ENCODE peak calls at places on chromosomes 3 and 15, in five cellular contexts. One of them, this sample, is unnamed.

GRCh38 chr3:126747768-126748167 is 43.7 kb downstream of the CHCHD6 start:
- DNase-seq in neural progenitor cell: no peak
- DNase-seq in H1: no peak
- DNase-seq in thoracic aorta: no peak
- DNase-seq in cardiac muscle cell: peak
- DNase-seq in this sample: no peak

GRCh38 chr15:41921167-41921566 is 27.3 kb upstream of the SPTBN5 start:
- DNase-seq in neural progenitor cell: no peak
- DNase-seq in thoracic aorta: no peak
- DNase-seq in H1: no peak
- DNase-seq in cardiac muscle cell: peak
- DNase-seq in this sample: no peak

GRCh38 chr3:155070316-155070715 is 9.8 kb upstream of the MME start:
- DNase-seq in H1: no peak
- DNase-seq in neural progenitor cell: no peak
- DNase-seq in thoracic aorta: no peak
- DNase-seq in cardiac muscle cell: no peak
- DNase-seq in this sample: no peak

GRCh38 chr15:74173545-74174215 is at the start of gene ISLR:
- DNase-seq in cardiac muscle cell: no peak
- DNase-seq in thoracic aorta: no peak
- DNase-seq in H1: no peak
- DNase-seq in neural progenitor cell: no peak
- DNase-seq in this sample: no peak

GRCh38 chr3:65412591-65412990 is 626.1 kb downstream of the MAGI1 start:
- DNase-seq in neural progenitor cell: peak
- DNase-seq in thoracic aorta: no peak
- DNase-seq in H1: no peak
- DNase-seq in cardiac muscle cell: peak
- DNase-seq in this sample: no peak

GRCh38 chr3:44428910-44429309 is 48.6 kb downstream of the ZNF445 start:
- DNase-seq in cardiac muscle cell: no peak
- DNase-seq in neural progenitor cell: no peak
- DNase-seq in thoracic aorta: no peak
- DNase-seq in H1: no peak
- DNase-seq in this sample: no peak

GRCh38 chr3:127697531-127698240 is 24.9 kb downstream of the ABTB1 start:
- DNase-seq in cardiac muscle cell: peak
- DNase-seq in H1: no peak
- DNase-seq in neural progenitor cell: peak
- DNase-seq in thoracic aorta: peak
- DNase-seq in this sample: no peak

GRCh38 chr15:57553526-57553925 is 38.2 kb upstream of the MYZAP start:
- DNase-seq in H1: no peak
- DNase-seq in neural progenitor cell: peak
- DNase-seq in thoracic aorta: no peak
- DNase-seq in cardiac muscle cell: no peak
- DNase-seq in this sample: no peak

GRCh38 chr15:40793216-40793989 is 13.5 kb upstream of the ZFYVE19 start:
- DNase-seq in thoracic aorta: no peak
- DNase-seq in neural progenitor cell: no peak
- DNase-seq in cardiac muscle cell: no peak
- DNase-seq in H1: no peak
- DNase-seq in this sample: no peak

GRCh38 chr15:90315276-90315982 is 36.7 kb upstream of the ZNF774 start:
- DNase-seq in cardiac muscle cell: no peak
- DNase-seq in H1: no peak
- DNase-seq in neural progenitor cell: no peak
- DNase-seq in thoracic aorta: peak
- DNase-seq in this sample: no peak

GRCh38 chr3:98798820-98799219 is 35.7 kb downstream of the ST3GAL6 start:
- DNase-seq in cardiac muscle cell: no peak
- DNase-seq in thoracic aorta: no peak
- DNase-seq in H1: no peak
- DNase-seq in neural progenitor cell: no peak
- DNase-seq in this sample: no peak

GRCh38 chr3:189355481-189356201 is 183.9 kb downstream of the TPRG1 start:
- DNase-seq in neural progenitor cell: peak
- DNase-seq in thoracic aorta: no peak
- DNase-seq in H1: no peak
- DNase-seq in cardiac muscle cell: no peak
- DNase-seq in this sample: no peak

GRCh38 chr3:76065975-76066374 is 280.6 kb upstream of the ZNF717 start:
- DNase-seq in thoracic aorta: no peak
- DNase-seq in cardiac muscle cell: no peak
- DNase-seq in neural progenitor cell: no peak
- DNase-seq in H1: no peak
- DNase-seq in this sample: no peak

GRCh38 chr15:59960318-59960717 is 43.8 kb upstream of the FOXB1 start:
- DNase-seq in thoracic aorta: no peak
- DNase-seq in neural progenitor cell: no peak
- DNase-seq in H1: no peak
- DNase-seq in cardiac muscle cell: no peak
- DNase-seq in this sample: no peak

GRCh38 chr15:96076350-96076749 is 254.2 kb upstream of the NR2F2 start:
- DNase-seq in cardiac muscle cell: no peak
- DNase-seq in neural progenitor cell: no peak
- DNase-seq in H1: no peak
- DNase-seq in thoracic aorta: no peak
- DNase-seq in this sample: no peak

GRCh38 chr3:111068574-111068973 is 3.0 kb upstream of the NECTIN3 start:
- DNase-seq in H1: no peak
- DNase-seq in thoracic aorta: no peak
- DNase-seq in cardiac muscle cell: no peak
- DNase-seq in neural progenitor cell: peak
- DNase-seq in this sample: no peak

GRCh38 chr3:58804914-58805313 is 138.3 kb upstream of the FAM3D start:
- DNase-seq in H1: no peak
- DNase-seq in neural progenitor cell: no peak
- DNase-seq in thoracic aorta: no peak
- DNase-seq in cardiac muscle cell: no peak
- DNase-seq in this sample: no peak

GRCh38 chr3:123424321-123424998 is 24.4 kb downstream of the ADCY5 start:
- DNase-seq in neural progenitor cell: no peak
- DNase-seq in H1: no peak
- DNase-seq in thoracic aorta: no peak
- DNase-seq in cardiac muscle cell: no peak
- DNase-seq in this sample: no peak

GRCh38 chr3:78861156-78861555 is 906.6 kb downstream of the ROBO1 start:
- DNase-seq in neural progenitor cell: no peak
- DNase-seq in H1: no peak
- DNase-seq in cardiac muscle cell: no peak
- DNase-seq in thoracic aorta: no peak
- DNase-seq in this sample: no peak

GRCh38 chr15:85587707-85588441 is 206.9 kb downstream of the KLHL25 start:
- DNase-seq in H1: no peak
- DNase-seq in cardiac muscle cell: no peak
- DNase-seq in neural progenitor cell: no peak
- DNase-seq in thoracic aorta: no peak
- DNase-seq in this sample: no peak

GRCh38 chr3:77186728-77187127 is 146.8 kb downstream of the ROBO2 start:
- DNase-seq in neural progenitor cell: no peak
- DNase-seq in thoracic aorta: no peak
- DNase-seq in H1: no peak
- DNase-seq in cardiac muscle cell: no peak
- DNase-seq in this sample: no peak

GRCh38 chr3:110932515-110933095 is 139.0 kb upstream of the NECTIN3 start:
- DNase-seq in H1: no peak
- DNase-seq in thoracic aorta: no peak
- DNase-seq in neural progenitor cell: no peak
- DNase-seq in cardiac muscle cell: no peak
- DNase-seq in this sample: no peak

GRCh38 chr3:111519193-111519592 is 22.8 kb upstream of the CD96 start:
- DNase-seq in cardiac muscle cell: no peak
- DNase-seq in thoracic aorta: no peak
- DNase-seq in neural progenitor cell: peak
- DNase-seq in H1: no peak
- DNase-seq in this sample: no peak

GRCh38 chr3:29513236-29513635 is 232.4 kb downstream of the RBMS3 start:
- DNase-seq in neural progenitor cell: no peak
- DNase-seq in thoracic aorta: no peak
- DNase-seq in cardiac muscle cell: no peak
- DNase-seq in H1: no peak
- DNase-seq in this sample: no peak

GRCh38 chr15:73996939-73997338 is 2.4 kb downstream of the PML start:
- DNase-seq in thoracic aorta: no peak
- DNase-seq in cardiac muscle cell: no peak
- DNase-seq in H1: no peak
- DNase-seq in neural progenitor cell: no peak
- DNase-seq in this sample: no peak

GRCh38 chr3:175338775-175339535 is 479.8 kb downstream of the NAALADL2 start:
- DNase-seq in thoracic aorta: peak
- DNase-seq in cardiac muscle cell: no peak
- DNase-seq in H1: no peak
- DNase-seq in neural progenitor cell: peak
- DNase-seq in this sample: no peak

GRCh38 chr3:127820221-127820870 is 2.0 kb downstream of the MGLL start:
- DNase-seq in cardiac muscle cell: no peak
- DNase-seq in H1: no peak
- DNase-seq in thoracic aorta: no peak
- DNase-seq in neural progenitor cell: no peak
- DNase-seq in this sample: no peak

GRCh38 chr3:55559651-55560423 is 72.7 kb upstream of the WNT5A start:
- DNase-seq in H1: no peak
- DNase-seq in neural progenitor cell: no peak
- DNase-seq in thoracic aorta: no peak
- DNase-seq in cardiac muscle cell: no peak
- DNase-seq in this sample: no peak

GRCh38 chr15:70023769-70024491 is 73.8 kb downstream of the TLE3 start:
- DNase-seq in cardiac muscle cell: peak
- DNase-seq in neural progenitor cell: no peak
- DNase-seq in thoracic aorta: peak
- DNase-seq in H1: no peak
- DNase-seq in this sample: no peak

GRCh38 chr3:15108082-15108545 is 9.2 kb upstream of the RBSN start:
- DNase-seq in thoracic aorta: no peak
- DNase-seq in H1: peak
- DNase-seq in neural progenitor cell: peak
- DNase-seq in cardiac muscle cell: peak
- DNase-seq in this sample: peak

GRCh38 chr3:9088431-9089353 is 125.4 kb upstream of the RAD18 start:
- DNase-seq in cardiac muscle cell: no peak
- DNase-seq in H1: no peak
- DNase-seq in neural progenitor cell: no peak
- DNase-seq in thoracic aorta: no peak
- DNase-seq in this sample: no peak

GRCh38 chr3:9087831-9088413 is 124.7 kb upstream of the RAD18 start:
- DNase-seq in neural progenitor cell: no peak
- DNase-seq in thoracic aorta: no peak
- DNase-seq in H1: no peak
- DNase-seq in cardiac muscle cell: no peak
- DNase-seq in this sample: no peak

DNA sequence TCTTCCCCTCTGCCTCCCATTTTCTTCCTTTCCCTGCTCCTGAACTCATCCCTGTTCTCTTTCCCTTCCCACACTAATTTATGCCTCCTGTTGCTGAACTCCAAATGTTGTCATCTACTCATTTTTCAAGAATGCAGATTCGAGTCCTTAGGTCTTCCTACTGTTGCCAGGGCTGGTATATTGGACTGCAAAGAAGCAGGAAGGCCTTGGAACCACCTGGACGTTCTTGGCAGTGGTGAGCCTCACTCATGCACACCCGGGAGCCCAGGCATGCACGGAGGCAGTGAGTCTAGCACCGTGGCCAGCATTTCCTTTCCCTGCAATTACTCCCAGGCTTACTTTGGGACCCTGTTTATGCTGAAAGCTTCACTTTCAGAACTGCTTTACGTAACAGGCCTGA is 128.5 kb upstream of the RAD18 start:
- DNase-seq in cardiac muscle cell: no peak
- DNase-seq in neural progenitor cell: no peak
- DNase-seq in H1: no peak
- DNase-seq in thoracic aorta: no peak
- DNase-seq in this sample: no peak
- H3K27ac ChIP-seq in cardiac muscle cell: no peak
- H3K27ac ChIP-seq in neural progenitor cell: no peak
- H3K27ac ChIP-seq in H1: no peak
- H3K27ac ChIP-seq in thoracic aorta: no peak
- H3K27ac ChIP-seq in this sample: no peak

GRCh38 chr3:16426665-16427064 is 86.8 kb downstream of the RFTN1 start:
- DNase-seq in H1: no peak
- DNase-seq in neural progenitor cell: no peak
- DNase-seq in thoracic aorta: no peak
- DNase-seq in cardiac muscle cell: no peak
- DNase-seq in this sample: no peak
- H3K27ac ChIP-seq in H1: no peak
- H3K27ac ChIP-seq in neural progenitor cell: no peak
- H3K27ac ChIP-seq in thoracic aorta: peak
- H3K27ac ChIP-seq in cardiac muscle cell: no peak
- H3K27ac ChIP-seq in this sample: no peak

DNA sequence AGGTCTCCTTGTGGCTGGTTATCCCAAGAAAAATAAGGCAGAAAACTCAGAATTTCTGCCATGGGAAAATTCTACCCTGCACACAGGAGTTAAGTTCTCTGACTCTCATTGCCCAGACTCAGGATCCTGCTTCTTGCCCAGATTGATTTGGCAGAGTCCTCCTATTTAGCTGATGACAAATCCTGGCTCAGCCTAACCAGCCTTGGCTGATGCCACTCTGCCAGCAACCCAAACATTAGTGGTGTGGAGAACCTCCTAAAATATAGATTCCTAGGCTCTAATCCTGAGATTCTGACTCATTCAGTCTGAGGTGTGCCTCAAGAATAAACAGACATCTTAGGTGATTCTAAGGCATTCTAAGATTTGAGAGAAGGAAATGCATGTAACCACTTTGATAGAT is 60.5 kb upstream of the ACTC1 start:
- DNase-seq in thoracic aorta: peak
- DNase-seq in cardiac muscle cell: no peak
- DNase-seq in H1: no peak
- DNase-seq in neural progenitor cell: no peak
- DNase-seq in this sample: no peak
- H3K27ac ChIP-seq in thoracic aorta: peak
- H3K27ac ChIP-seq in cardiac muscle cell: peak
- H3K27ac ChIP-seq in H1: no peak
- H3K27ac ChIP-seq in neural progenitor cell: no peak
- H3K27ac ChIP-seq in this sample: no peak

DNA sequence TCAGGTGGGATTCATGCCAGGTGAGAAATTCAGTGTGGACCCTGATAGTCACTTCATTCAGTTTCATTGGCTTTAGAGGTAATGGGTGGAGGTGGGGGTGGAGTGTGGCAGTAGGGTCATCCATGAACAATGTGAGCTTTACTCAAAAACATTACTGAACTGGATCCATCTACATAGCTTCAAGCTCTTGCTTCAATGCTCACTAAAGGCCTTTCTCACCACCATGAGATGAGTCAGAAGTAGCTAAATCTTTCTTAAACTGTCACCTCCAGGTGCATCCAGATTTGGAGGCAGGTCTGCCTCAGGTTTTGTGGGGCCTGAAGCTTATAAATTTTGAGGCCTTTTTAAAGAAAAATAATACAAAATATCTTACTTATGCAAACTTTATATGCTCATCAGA is 363.6 kb downstream of the CHST2 start:
- DNase-seq in thoracic aorta: no peak
- DNase-seq in cardiac muscle cell: no peak
- DNase-seq in neural progenitor cell: no peak
- DNase-seq in H1: no peak
- DNase-seq in this sample: no peak
- H3K27ac ChIP-seq in thoracic aorta: no peak
- H3K27ac ChIP-seq in cardiac muscle cell: no peak
- H3K27ac ChIP-seq in neural progenitor cell: no peak
- H3K27ac ChIP-seq in H1: no peak
- H3K27ac ChIP-seq in this sample: no peak